ENCODE peak calls at places on chromosomes 1 and 21, in nine cellular contexts. One of them, this sample, is unnamed. For H3K4me1, the result is how much of the 10 kb centered on the place peaks cover.

GRCh38 chr1:222974496-222974895 is 159.7 kb downstream of the DISP1 start:
- DNase-seq in body of pancreas: no peak
- DNase-seq in left ventricle myocardium inferior: no peak
- DNase-seq in left lung: no peak
- DNase-seq in CD4-positive, CD25-positive, alpha-beta regulatory T cell: no peak
- DNase-seq in naive thymus-derived CD4-positive, alpha-beta T cell: no peak
- DNase-seq in tibial artery: no peak
- DNase-seq in A549: no peak
- DNase-seq in SK-N-SH: no peak
- DNase-seq in this sample: peak

GRCh38 chr1:202272446-202272845 is 69.3 kb downstream of the UBE2T start:
- DNase-seq in body of pancreas: no peak
- DNase-seq in left ventricle myocardium inferior: no peak
- DNase-seq in left lung: no peak
- DNase-seq in CD4-positive, CD25-positive, alpha-beta regulatory T cell: no peak
- DNase-seq in naive thymus-derived CD4-positive, alpha-beta T cell: no peak
- DNase-seq in tibial artery: no peak
- DNase-seq in A549: no peak
- DNase-seq in SK-N-SH: no peak
- DNase-seq in this sample: no peak

GRCh38 chr1:214425101-214425500 is 126.3 kb downstream of the PTPN14 start:
- DNase-seq in body of pancreas: no peak
- DNase-seq in left ventricle myocardium inferior: no peak
- DNase-seq in left lung: no peak
- DNase-seq in CD4-positive, CD25-positive, alpha-beta regulatory T cell: no peak
- DNase-seq in naive thymus-derived CD4-positive, alpha-beta T cell: no peak
- DNase-seq in tibial artery: no peak
- DNase-seq in A549: no peak
- DNase-seq in SK-N-SH: no peak
- DNase-seq in this sample: no peak

GRCh38 chr1:156744344-156744743 is 3.5 kb upstream of the MRPL24 start:
- DNase-seq in body of pancreas: no peak
- DNase-seq in left ventricle myocardium inferior: no peak
- DNase-seq in left lung: no peak
- DNase-seq in CD4-positive, CD25-positive, alpha-beta regulatory T cell: no peak
- DNase-seq in naive thymus-derived CD4-positive, alpha-beta T cell: no peak
- DNase-seq in tibial artery: no peak
- DNase-seq in A549: no peak
- DNase-seq in SK-N-SH: no peak
- DNase-seq in this sample: no peak

GRCh38 chr1:64229307-64229706 is 25.9 kb downstream of the UBE2U start:
- DNase-seq in body of pancreas: no peak
- DNase-seq in left ventricle myocardium inferior: no peak
- DNase-seq in left lung: no peak
- DNase-seq in CD4-positive, CD25-positive, alpha-beta regulatory T cell: no peak
- DNase-seq in naive thymus-derived CD4-positive, alpha-beta T cell: no peak
- DNase-seq in tibial artery: no peak
- DNase-seq in A549: no peak
- DNase-seq in SK-N-SH: no peak
- DNase-seq in this sample: no peak

GRCh38 chr21:44908496-44908895 is 12.2 kb downstream of the ITGB2 start:
- DNase-seq in body of pancreas: no peak
- DNase-seq in left ventricle myocardium inferior: no peak
- DNase-seq in left lung: peak
- DNase-seq in CD4-positive, CD25-positive, alpha-beta regulatory T cell: no peak
- DNase-seq in naive thymus-derived CD4-positive, alpha-beta T cell: no peak
- DNase-seq in tibial artery: no peak
- DNase-seq in A549: no peak
- DNase-seq in SK-N-SH: no peak
- DNase-seq in this sample: no peak

GRCh38 chr1:32496127-32496526 is 31.3 kb downstream of the ZBTB8B start:
- DNase-seq in body of pancreas: no peak
- DNase-seq in left ventricle myocardium inferior: no peak
- DNase-seq in left lung: no peak
- DNase-seq in CD4-positive, CD25-positive, alpha-beta regulatory T cell: no peak
- DNase-seq in naive thymus-derived CD4-positive, alpha-beta T cell: no peak
- DNase-seq in tibial artery: no peak
- DNase-seq in A549: no peak
- DNase-seq in SK-N-SH: no peak
- DNase-seq in this sample: no peak

GRCh38 chr1:172557270-172557669 is 24.3 kb downstream of the SUCO start:
- DNase-seq in body of pancreas: no peak
- DNase-seq in left ventricle myocardium inferior: no peak
- DNase-seq in left lung: no peak
- DNase-seq in CD4-positive, CD25-positive, alpha-beta regulatory T cell: no peak
- DNase-seq in naive thymus-derived CD4-positive, alpha-beta T cell: no peak
- DNase-seq in tibial artery: no peak
- DNase-seq in A549: no peak
- DNase-seq in SK-N-SH: no peak
- DNase-seq in this sample: no peak

GRCh38 chr1:27603320-27603961 is 503 bp downstream of the AHDC1 start:
- DNase-seq in body of pancreas: peak
- DNase-seq in left ventricle myocardium inferior: peak
- DNase-seq in left lung: peak
- DNase-seq in CD4-positive, CD25-positive, alpha-beta regulatory T cell: peak
- DNase-seq in naive thymus-derived CD4-positive, alpha-beta T cell: no peak
- DNase-seq in tibial artery: peak
- DNase-seq in A549: peak
- DNase-seq in SK-N-SH: no peak
- DNase-seq in this sample: no peak

GRCh38 chr1:110671323-110671722 is 3.4 kb downstream of the KCNA3 start:
- DNase-seq in body of pancreas: no peak
- DNase-seq in left ventricle myocardium inferior: no peak
- DNase-seq in left lung: no peak
- DNase-seq in CD4-positive, CD25-positive, alpha-beta regulatory T cell: peak
- DNase-seq in naive thymus-derived CD4-positive, alpha-beta T cell: peak
- DNase-seq in tibial artery: no peak
- DNase-seq in A549: no peak
- DNase-seq in SK-N-SH: no peak
- DNase-seq in this sample: no peak

GRCh38 chr1:150192012-150192411 is 42.3 kb downstream of the PLEKHO1 start:
- DNase-seq in body of pancreas: no peak
- DNase-seq in left ventricle myocardium inferior: no peak
- DNase-seq in left lung: no peak
- DNase-seq in CD4-positive, CD25-positive, alpha-beta regulatory T cell: no peak
- DNase-seq in naive thymus-derived CD4-positive, alpha-beta T cell: no peak
- DNase-seq in tibial artery: no peak
- DNase-seq in A549: no peak
- DNase-seq in SK-N-SH: no peak
- DNase-seq in this sample: peak

GRCh38 chr1:171883844-171884243 is 42.5 kb downstream of the DNM3 start:
- DNase-seq in body of pancreas: no peak
- DNase-seq in left ventricle myocardium inferior: no peak
- DNase-seq in left lung: no peak
- DNase-seq in CD4-positive, CD25-positive, alpha-beta regulatory T cell: no peak
- DNase-seq in naive thymus-derived CD4-positive, alpha-beta T cell: no peak
- DNase-seq in tibial artery: no peak
- DNase-seq in A549: no peak
- DNase-seq in SK-N-SH: no peak
- DNase-seq in this sample: no peak

GRCh38 chr1:111989531-111990025 is at the start of gene KCND3:
- DNase-seq in body of pancreas: peak
- DNase-seq in left ventricle myocardium inferior: peak
- DNase-seq in left lung: peak
- DNase-seq in CD4-positive, CD25-positive, alpha-beta regulatory T cell: no peak
- DNase-seq in naive thymus-derived CD4-positive, alpha-beta T cell: no peak
- DNase-seq in tibial artery: no peak
- DNase-seq in A549: no peak
- DNase-seq in SK-N-SH: peak
- DNase-seq in this sample: no peak

GRCh38 chr1:116128669-116129068 is 17.5 kb downstream of the MAB21L3 start:
- DNase-seq in body of pancreas: no peak
- DNase-seq in left ventricle myocardium inferior: no peak
- DNase-seq in left lung: no peak
- DNase-seq in CD4-positive, CD25-positive, alpha-beta regulatory T cell: no peak
- DNase-seq in naive thymus-derived CD4-positive, alpha-beta T cell: no peak
- DNase-seq in tibial artery: no peak
- DNase-seq in A549: no peak
- DNase-seq in SK-N-SH: no peak
- DNase-seq in this sample: no peak

GRCh38 chr1:152917794-152918193 is 9.4 kb downstream of the IVL start:
- DNase-seq in body of pancreas: peak
- DNase-seq in left ventricle myocardium inferior: no peak
- DNase-seq in left lung: no peak
- DNase-seq in CD4-positive, CD25-positive, alpha-beta regulatory T cell: no peak
- DNase-seq in naive thymus-derived CD4-positive, alpha-beta T cell: no peak
- DNase-seq in tibial artery: no peak
- DNase-seq in A549: no peak
- DNase-seq in SK-N-SH: no peak
- DNase-seq in this sample: no peak

GRCh38 chr1:221069178-221069903 is 190.1 kb downstream of the HLX start:
- DNase-seq in body of pancreas: no peak
- DNase-seq in left ventricle myocardium inferior: no peak
- DNase-seq in left lung: no peak
- DNase-seq in CD4-positive, CD25-positive, alpha-beta regulatory T cell: no peak
- DNase-seq in naive thymus-derived CD4-positive, alpha-beta T cell: no peak
- DNase-seq in tibial artery: no peak
- DNase-seq in A549: no peak
- DNase-seq in SK-N-SH: no peak
- DNase-seq in this sample: no peak
- H3K4me1 ChIP-seq in body of pancreas: under half
- H3K4me1 ChIP-seq in left ventricle myocardium inferior: under half
- H3K4me1 ChIP-seq in left lung: under half
- H3K4me1 ChIP-seq in CD4-positive, CD25-positive, alpha-beta regulatory T cell: under half
- H3K4me1 ChIP-seq in naive thymus-derived CD4-positive, alpha-beta T cell: under half
- H3K4me1 ChIP-seq in tibial artery: under half
- H3K4me1 ChIP-seq in A549: under half
- H3K4me1 ChIP-seq in SK-N-SH: under half
- H3K4me1 ChIP-seq in this sample: under half

DNA sequence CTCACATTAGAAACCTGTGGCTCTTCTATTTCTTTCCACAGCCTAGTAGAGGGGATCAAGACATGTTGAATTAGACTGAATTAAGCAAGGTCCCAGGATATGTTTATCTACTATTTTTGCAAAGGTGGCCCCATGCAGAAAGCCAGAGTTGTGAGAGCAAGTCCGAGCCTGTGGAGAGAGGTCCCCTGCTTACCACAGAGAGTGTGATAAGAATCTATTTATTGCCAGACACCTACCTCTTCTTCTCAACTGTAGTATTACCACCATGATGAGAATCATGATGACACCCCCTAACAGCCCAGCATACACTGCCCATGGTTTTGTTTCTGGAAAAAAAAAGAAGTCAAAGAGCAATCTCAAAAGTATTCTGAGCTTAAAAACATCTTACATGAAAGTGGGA is 23.0 kb downstream of the SLAMF1 start:
- DNase-seq in body of pancreas: no peak
- DNase-seq in left ventricle myocardium inferior: no peak
- DNase-seq in left lung: no peak
- DNase-seq in CD4-positive, CD25-positive, alpha-beta regulatory T cell: no peak
- DNase-seq in naive thymus-derived CD4-positive, alpha-beta T cell: no peak
- DNase-seq in tibial artery: no peak
- DNase-seq in A549: no peak
- DNase-seq in SK-N-SH: no peak
- DNase-seq in this sample: no peak
- H3K4me1 ChIP-seq in body of pancreas: under half
- H3K4me1 ChIP-seq in left ventricle myocardium inferior: under half
- H3K4me1 ChIP-seq in left lung: under half
- H3K4me1 ChIP-seq in CD4-positive, CD25-positive, alpha-beta regulatory T cell: half or more
- H3K4me1 ChIP-seq in naive thymus-derived CD4-positive, alpha-beta T cell: half or more
- H3K4me1 ChIP-seq in tibial artery: under half
- H3K4me1 ChIP-seq in A549: under half
- H3K4me1 ChIP-seq in SK-N-SH: under half
- H3K4me1 ChIP-seq in this sample: under half

GRCh38 chr1:38030596-38031512 is 15.7 kb downstream of the POU3F1 start:
- DNase-seq in body of pancreas: peak
- DNase-seq in left ventricle myocardium inferior: no peak
- DNase-seq in left lung: no peak
- DNase-seq in CD4-positive, CD25-positive, alpha-beta regulatory T cell: no peak
- DNase-seq in naive thymus-derived CD4-positive, alpha-beta T cell: no peak
- DNase-seq in tibial artery: no peak
- DNase-seq in A549: no peak
- DNase-seq in SK-N-SH: no peak
- DNase-seq in this sample: no peak
- H3K4me1 ChIP-seq in body of pancreas: under half
- H3K4me1 ChIP-seq in left ventricle myocardium inferior: under half
- H3K4me1 ChIP-seq in left lung: under half
- H3K4me1 ChIP-seq in CD4-positive, CD25-positive, alpha-beta regulatory T cell: under half
- H3K4me1 ChIP-seq in naive thymus-derived CD4-positive, alpha-beta T cell: under half
- H3K4me1 ChIP-seq in tibial artery: under half
- H3K4me1 ChIP-seq in A549: under half
- H3K4me1 ChIP-seq in SK-N-SH: under half
- H3K4me1 ChIP-seq in this sample: under half

GRCh38 chr1:58898739-58899580 is 115.1 kb upstream of the JUN start:
- DNase-seq in body of pancreas: peak
- DNase-seq in left ventricle myocardium inferior: peak
- DNase-seq in left lung: peak
- DNase-seq in CD4-positive, CD25-positive, alpha-beta regulatory T cell: no peak
- DNase-seq in naive thymus-derived CD4-positive, alpha-beta T cell: no peak
- DNase-seq in tibial artery: no peak
- DNase-seq in A549: no peak
- DNase-seq in SK-N-SH: peak
- DNase-seq in this sample: no peak
- H3K4me1 ChIP-seq in body of pancreas: half or more
- H3K4me1 ChIP-seq in left ventricle myocardium inferior: half or more
- H3K4me1 ChIP-seq in left lung: half or more
- H3K4me1 ChIP-seq in CD4-positive, CD25-positive, alpha-beta regulatory T cell: under half
- H3K4me1 ChIP-seq in naive thymus-derived CD4-positive, alpha-beta T cell: under half
- H3K4me1 ChIP-seq in tibial artery: half or more
- H3K4me1 ChIP-seq in A549: under half
- H3K4me1 ChIP-seq in SK-N-SH: under half
- H3K4me1 ChIP-seq in this sample: under half

DNA sequence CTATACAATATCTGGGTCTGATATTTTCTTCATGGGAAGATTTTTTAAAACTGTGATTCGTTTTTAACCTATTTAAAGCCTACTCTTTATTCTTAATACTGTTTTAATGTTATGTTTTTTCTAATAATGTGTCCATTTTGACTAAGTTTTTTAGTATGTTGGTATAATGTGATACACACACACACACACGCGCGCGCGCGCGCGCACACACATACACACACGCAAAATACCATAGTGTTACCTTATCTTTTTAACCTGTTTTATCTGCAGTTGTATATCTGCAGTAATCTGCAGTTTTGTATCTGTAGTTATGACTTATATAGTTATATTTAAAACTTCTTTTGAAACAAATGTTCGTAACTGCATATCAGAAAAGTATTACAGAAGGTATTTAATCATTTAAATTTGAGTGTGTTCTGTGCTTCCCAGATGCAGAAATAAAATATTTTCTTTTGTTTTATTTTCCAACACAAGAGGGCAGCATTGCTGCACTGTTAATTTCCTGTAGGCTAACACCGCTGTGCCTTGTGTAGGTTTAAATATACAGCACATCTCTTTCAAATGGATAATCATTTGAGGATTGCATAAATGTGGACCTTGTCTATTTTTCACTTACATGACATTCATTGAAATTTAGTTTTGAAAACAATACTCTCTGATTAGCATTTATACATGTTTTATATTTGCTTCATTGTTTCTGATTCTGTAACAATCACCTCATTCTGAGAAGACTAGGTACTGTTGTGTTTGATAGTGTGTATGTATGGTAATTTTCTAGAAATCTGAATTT is 166.1 kb downstream of the PDE4B start:
- DNase-seq in body of pancreas: no peak
- DNase-seq in left ventricle myocardium inferior: no peak
- DNase-seq in left lung: no peak
- DNase-seq in CD4-positive, CD25-positive, alpha-beta regulatory T cell: peak
- DNase-seq in naive thymus-derived CD4-positive, alpha-beta T cell: peak
- DNase-seq in tibial artery: no peak
- DNase-seq in A549: peak
- DNase-seq in SK-N-SH: peak
- DNase-seq in this sample: peak
- H3K4me1 ChIP-seq in body of pancreas: under half
- H3K4me1 ChIP-seq in left ventricle myocardium inferior: under half
- H3K4me1 ChIP-seq in left lung: under half
- H3K4me1 ChIP-seq in CD4-positive, CD25-positive, alpha-beta regulatory T cell: under half
- H3K4me1 ChIP-seq in naive thymus-derived CD4-positive, alpha-beta T cell: under half
- H3K4me1 ChIP-seq in tibial artery: under half
- H3K4me1 ChIP-seq in A549: under half
- H3K4me1 ChIP-seq in SK-N-SH: under half
- H3K4me1 ChIP-seq in this sample: under half